ENCODE peak calls at places on chromosomes 5 and 9, in seven cellular contexts. One of them, this sample, is unnamed.

GRCh38 chr5:179326176-179326997 is 18.9 kb downstream of the ADAMTS2 start:
- DNase-seq in HepG2: no peak
- DNase-seq in H1: no peak
- DNase-seq in HCT116: no peak
- DNase-seq in K562: peak
- DNase-seq in SK-N-SH: peak
- DNase-seq in GM12878: no peak
- DNase-seq in this sample: peak

GRCh38 chr9:97668485-97668884 is 28.7 kb downstream of the XPA start:
- DNase-seq in GM12878: no peak
- DNase-seq in HCT116: no peak
- DNase-seq in K562: no peak
- DNase-seq in H1: no peak
- DNase-seq in SK-N-SH: no peak
- DNase-seq in HepG2: no peak
- DNase-seq in this sample: no peak

GRCh38 chr5:51416149-51416548 is 32.9 kb downstream of the ISL1 start:
- DNase-seq in K562: no peak
- DNase-seq in SK-N-SH: no peak
- DNase-seq in HCT116: no peak
- DNase-seq in HepG2: no peak
- DNase-seq in GM12878: no peak
- DNase-seq in H1: no peak
- DNase-seq in this sample: no peak

GRCh38 chr9:31336391-31336790 is 1048.1 kb upstream of the ACO1 start:
- DNase-seq in HCT116: no peak
- DNase-seq in H1: no peak
- DNase-seq in GM12878: no peak
- DNase-seq in SK-N-SH: no peak
- DNase-seq in HepG2: no peak
- DNase-seq in K562: no peak
- DNase-seq in this sample: no peak

GRCh38 chr5:155222393-155222792 is 208.8 kb downstream of the KIF4B start:
- DNase-seq in H1: no peak
- DNase-seq in K562: no peak
- DNase-seq in HepG2: no peak
- DNase-seq in GM12878: no peak
- DNase-seq in HCT116: no peak
- DNase-seq in SK-N-SH: no peak
- DNase-seq in this sample: no peak

GRCh38 chr5:137666109-137666850 is 69.6 kb downstream of the KLHL3 start:
- DNase-seq in HCT116: no peak
- DNase-seq in SK-N-SH: no peak
- DNase-seq in K562: no peak
- DNase-seq in HepG2: no peak
- DNase-seq in GM12878: peak
- DNase-seq in H1: no peak
- DNase-seq in this sample: no peak

GRCh38 chr5:148014276-148014675 is 49.5 kb upstream of the SPINK5 start:
- DNase-seq in H1: no peak
- DNase-seq in HepG2: no peak
- DNase-seq in K562: no peak
- DNase-seq in SK-N-SH: no peak
- DNase-seq in HCT116: no peak
- DNase-seq in GM12878: no peak
- DNase-seq in this sample: no peak

GRCh38 chr5:156042726-156043125 is 284.2 kb upstream of the SGCD start:
- DNase-seq in HepG2: no peak
- DNase-seq in K562: no peak
- DNase-seq in SK-N-SH: no peak
- DNase-seq in H1: no peak
- DNase-seq in HCT116: no peak
- DNase-seq in GM12878: no peak
- DNase-seq in this sample: no peak

GRCh38 chr5:150186137-150186536 is 3.7 kb upstream of the SLC6A7 start:
- DNase-seq in K562: no peak
- DNase-seq in GM12878: no peak
- DNase-seq in HepG2: peak
- DNase-seq in HCT116: no peak
- DNase-seq in SK-N-SH: no peak
- DNase-seq in H1: no peak
- DNase-seq in this sample: no peak

GRCh38 chr5:38141665-38142064 is 116.7 kb upstream of the EGFLAM start:
- DNase-seq in H1: no peak
- DNase-seq in HepG2: no peak
- DNase-seq in HCT116: no peak
- DNase-seq in SK-N-SH: no peak
- DNase-seq in GM12878: no peak
- DNase-seq in K562: no peak
- DNase-seq in this sample: no peak

GRCh38 chr5:160471761-160472160 is 50.1 kb downstream of the PTTG1 start:
- DNase-seq in K562: no peak
- DNase-seq in SK-N-SH: no peak
- DNase-seq in GM12878: no peak
- DNase-seq in HCT116: no peak
- DNase-seq in H1: no peak
- DNase-seq in HepG2: no peak
- DNase-seq in this sample: no peak

GRCh38 chr9:121886759-121887485 is 206.2 kb downstream of the TTLL11 start:
- DNase-seq in SK-N-SH: no peak
- DNase-seq in HCT116: no peak
- DNase-seq in HepG2: no peak
- DNase-seq in K562: no peak
- DNase-seq in H1: no peak
- DNase-seq in GM12878: no peak
- DNase-seq in this sample: peak

DNA sequence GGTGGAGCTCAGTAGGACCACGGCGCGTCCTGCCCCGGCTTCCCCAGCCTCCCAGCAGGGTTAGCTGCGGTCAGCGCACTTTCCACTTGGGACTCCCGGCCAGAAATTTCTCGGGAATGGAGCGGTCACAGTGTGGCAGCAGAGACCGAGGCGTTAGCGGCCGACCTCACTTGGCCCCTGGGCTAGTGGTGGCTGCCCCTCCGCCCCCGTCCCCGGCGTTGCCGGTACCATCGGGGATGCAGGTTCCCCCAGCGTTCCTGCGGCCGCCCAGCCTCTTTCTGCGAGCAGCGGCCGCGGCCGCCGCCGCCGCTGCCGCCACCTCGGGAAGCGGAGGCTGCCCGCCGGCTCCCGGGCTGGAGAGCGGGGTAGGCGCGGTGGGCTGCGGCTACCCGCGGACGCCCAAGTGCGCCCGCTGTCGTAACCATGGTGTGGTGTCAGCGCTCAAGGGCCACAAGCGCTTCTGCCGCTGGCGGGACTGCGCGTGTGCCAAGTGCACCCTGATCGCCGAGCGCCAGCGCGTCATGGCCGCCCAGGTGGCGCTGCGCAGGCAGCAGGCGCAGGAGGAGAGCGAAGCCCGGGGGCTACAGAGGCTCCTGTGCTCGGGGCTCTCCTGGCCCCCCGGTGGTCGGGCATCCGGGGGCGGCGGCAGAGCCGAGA is 454 bp downstream of the DMRTA1 start:
- DNase-seq in HepG2: no peak
- DNase-seq in K562: no peak
- DNase-seq in HCT116: no peak
- DNase-seq in H1: peak
- DNase-seq in GM12878: no peak
- DNase-seq in SK-N-SH: peak
- DNase-seq in this sample: no peak
- TF ChIP-seq JUND in HepG2: no peak
- TF ChIP-seq JUND in K562: no peak
- TF ChIP-seq JUND in HCT116: no peak
- TF ChIP-seq JUND in H1: no peak
- TF ChIP-seq JUND in GM12878: no peak
- TF ChIP-seq JUND in SK-N-SH: no peak
- TF ChIP-seq JUND in this sample: no peak

DNA sequence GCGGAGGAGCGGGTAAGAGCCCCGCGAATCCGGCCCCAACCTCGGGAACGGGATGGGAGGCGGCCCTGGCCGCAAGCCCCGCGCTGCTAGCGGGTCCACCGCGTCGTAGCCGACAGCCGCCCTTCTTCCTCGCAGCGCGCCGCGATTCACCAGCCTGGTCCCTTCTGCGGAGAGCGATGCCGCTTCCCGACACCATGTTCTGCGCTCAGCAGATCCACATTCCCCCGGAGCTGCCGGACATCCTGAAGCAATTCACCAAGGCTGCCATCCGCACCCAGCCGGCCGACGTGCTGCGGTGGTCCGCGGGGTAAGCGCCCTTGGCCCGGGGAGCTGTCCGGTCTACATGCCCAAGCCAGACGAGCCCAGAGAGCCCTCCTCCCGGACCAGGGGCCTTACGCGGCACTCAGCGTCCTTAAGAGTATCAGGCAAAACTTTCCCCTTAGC is 335 bp downstream of the ROPN1L start:
- DNase-seq in HCT116: no peak
- DNase-seq in HepG2: no peak
- DNase-seq in H1: no peak
- DNase-seq in SK-N-SH: no peak
- DNase-seq in K562: no peak
- DNase-seq in GM12878: no peak
- DNase-seq in this sample: peak
- TF ChIP-seq JUND in HCT116: no peak
- TF ChIP-seq JUND in HepG2: no peak
- TF ChIP-seq JUND in H1: no peak
- TF ChIP-seq JUND in SK-N-SH: no peak
- TF ChIP-seq JUND in K562: no peak
- TF ChIP-seq JUND in GM12878: no peak
- TF ChIP-seq JUND in this sample: no peak

DNA sequence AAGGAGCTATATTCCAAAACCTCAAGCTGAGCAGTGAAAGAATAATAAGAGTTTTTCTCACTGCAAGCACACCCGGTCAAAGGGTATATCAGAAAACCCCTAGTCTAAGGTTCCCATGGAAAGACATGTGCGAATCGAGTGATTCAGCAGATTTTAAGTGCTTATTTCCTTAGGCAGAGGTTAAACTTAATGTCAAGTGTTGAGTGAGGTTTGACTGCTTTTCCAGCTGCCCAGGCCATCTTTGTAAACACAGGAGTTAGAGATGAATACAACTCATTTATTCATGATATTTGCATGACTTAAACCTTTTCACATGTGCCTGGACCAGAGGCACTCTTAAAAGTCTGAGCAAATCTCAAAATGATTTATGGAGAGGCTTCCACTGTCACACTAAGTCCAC is 137.8 kb upstream of the RGMB start:
- DNase-seq in H1: no peak
- DNase-seq in K562: no peak
- DNase-seq in HepG2: no peak
- DNase-seq in GM12878: no peak
- DNase-seq in HCT116: no peak
- DNase-seq in SK-N-SH: no peak
- DNase-seq in this sample: no peak
- TF ChIP-seq JUND in H1: no peak
- TF ChIP-seq JUND in K562: no peak
- TF ChIP-seq JUND in HepG2: no peak
- TF ChIP-seq JUND in GM12878: no peak
- TF ChIP-seq JUND in HCT116: no peak
- TF ChIP-seq JUND in SK-N-SH: no peak
- TF ChIP-seq JUND in this sample: no peak

GRCh38 chr5:59038169-59039002 is 455.5 kb downstream of the RAB3C start:
- DNase-seq in HCT116: no peak
- DNase-seq in K562: no peak
- DNase-seq in H1: no peak
- DNase-seq in GM12878: no peak
- DNase-seq in HepG2: no peak
- DNase-seq in SK-N-SH: no peak
- DNase-seq in this sample: no peak

GRCh38 chr5:59040007-59040803 is 457.3 kb downstream of the RAB3C start:
- DNase-seq in HCT116: no peak
- DNase-seq in SK-N-SH: no peak
- DNase-seq in H1: no peak
- DNase-seq in K562: no peak
- DNase-seq in HepG2: no peak
- DNase-seq in GM12878: no peak
- DNase-seq in this sample: no peak

GRCh38 chr5:59040804-59041201 is 457.9 kb downstream of the RAB3C start:
- DNase-seq in H1: no peak
- DNase-seq in GM12878: no peak
- DNase-seq in HCT116: no peak
- DNase-seq in HepG2: no peak
- DNase-seq in K562: no peak
- DNase-seq in SK-N-SH: no peak
- DNase-seq in this sample: no peak

GRCh38 chr5:59039003-59039295 is 456.1 kb downstream of the RAB3C start:
- DNase-seq in SK-N-SH: no peak
- DNase-seq in H1: no peak
- DNase-seq in HCT116: no peak
- DNase-seq in K562: no peak
- DNase-seq in HepG2: no peak
- DNase-seq in GM12878: no peak
- DNase-seq in this sample: no peak

DNA sequence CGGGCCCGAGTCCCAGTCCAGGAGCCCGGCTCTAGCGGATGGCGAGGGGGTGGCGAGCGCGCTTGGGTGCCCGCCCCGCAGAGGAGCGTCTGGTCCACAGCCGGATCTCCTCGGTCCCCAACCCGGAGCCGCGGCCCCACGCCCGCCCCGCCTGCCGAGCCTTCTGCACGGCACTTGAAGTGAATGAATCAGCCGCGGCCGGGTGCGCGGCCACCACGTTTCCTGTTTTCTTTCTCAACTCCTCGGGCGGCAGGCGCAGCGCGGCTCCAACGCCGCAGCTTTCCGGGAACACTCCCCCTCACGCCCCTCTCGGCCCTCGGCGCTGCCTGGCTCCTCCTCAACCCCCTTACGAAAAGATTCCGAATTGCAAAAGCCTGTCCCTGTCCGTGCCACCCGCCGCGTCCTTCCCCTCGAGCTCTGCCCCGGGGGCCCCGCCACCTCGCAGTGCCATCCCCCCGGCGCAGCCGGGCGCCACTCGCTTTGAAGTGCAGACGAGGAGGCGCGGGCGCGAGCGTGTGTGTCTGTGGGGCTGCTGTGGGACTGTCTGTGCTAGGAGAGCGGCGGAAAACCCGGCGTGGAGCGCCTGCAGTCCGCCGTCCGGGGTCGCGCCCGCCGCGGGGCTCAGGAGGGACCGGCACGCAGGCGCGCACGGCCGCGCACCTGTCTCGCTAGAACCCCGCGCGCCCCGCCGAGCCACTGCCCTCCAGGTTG is 456.6 kb downstream of the RAB3C start:
- DNase-seq in GM12878: no peak
- DNase-seq in H1: no peak
- DNase-seq in SK-N-SH: peak
- DNase-seq in HepG2: no peak
- DNase-seq in HCT116: no peak
- DNase-seq in K562: no peak
- DNase-seq in this sample: peak
- TF ChIP-seq JUND in GM12878: no peak
- TF ChIP-seq JUND in H1: no peak
- TF ChIP-seq JUND in SK-N-SH: no peak
- TF ChIP-seq JUND in HepG2: no peak
- TF ChIP-seq JUND in HCT116: no peak
- TF ChIP-seq JUND in K562: no peak
- TF ChIP-seq JUND in this sample: no peak